ENCODE peak calls at places on chromosomes 2 and 18, in five cellular contexts. M is adrenal gland, N is thyroid gland, K is ovary, H is spleen. G is an unnamed sample.
A peak's percentile ranks its signal among the peaks of the same experiment; 100 is the strongest.

GRCh38 chr2:149920389-149920788 is 332.8 kb upstream of the MMADHC start:
- DNase-seq in M (no peak), N (no peak), K (no peak), H (no peak), G (no peak)

GRCh38 chr2:219537657-219538487 is 5.7 kb downstream of the CHPF start:
- DNase-seq in M (no peak), N (no peak), K (no peak), H (no peak), G (no peak)

GRCh38 chr2:222399038-222399783 is 25.1 kb upstream of the SGPP2 start:
- DNase-seq in M (no peak), N (no peak), K (no peak), H (no peak), G (no peak)

GRCh38 chr2:42073739-42074138 is 25.9 kb downstream of the PKDCC start:
- DNase-seq in M (no peak), N (no peak), K (no peak), H (no peak), G (no peak)

GRCh38 chr2:17754773-17755425 is 961 bp downstream of the GEN1 start:
- DNase-seq in M (no peak), N (no peak), K (no peak), H (no peak), G (no peak)

GRCh38 chr2:15094161-15094560 is 461.6 kb downstream of the LRATD1 start:
- DNase-seq in M (no peak), N (no peak), K (no peak), H (no peak), G (no peak)

GRCh38 chr2:54499666-54500065 is 43.5 kb downstream of the SPTBN1 start:
- DNase-seq in M (no peak), N (no peak), K (no peak), H (no peak), G (no peak)

GRCh38 chr2:168120310-168120709 is 127.1 kb downstream of the STK39 start:
- DNase-seq in M (no peak), N (no peak), K (no peak), H (no peak), G (no peak)

GRCh38 chr2:69021727-69022126 is 8.7 kb downstream of the ANTXR1 start:
- DNase-seq in M (no peak), N (no peak), K (no peak), H (no peak), G (no peak)

GRCh38 chr2:205889073-205889472 is 196.9 kb downstream of the INO80D start:
- DNase-seq in M (no peak), N (no peak), K (no peak), H (no peak), G (no peak)

GRCh38 chr18:24033644-24034412 is 19.3 kb downstream of the TTC39C start:
- DNase-seq in M (no peak), N (no peak), K (no peak), H (no peak), G (no peak)

GRCh38 chr18:24176727-24177416 is 38.0 kb downstream of the CABYR start:
- DNase-seq in M (peak; percentile 79), N (peak; percentile 50), K (peak; percentile 48), H (peak; percentile 84), G (no peak)

GRCh38 chr2:237465515-237466227 is 21.4 kb upstream of the MLPH start:
- DNase-seq in M (no peak), N (no peak), K (no peak), H (no peak), G (peak; percentile 62)

GRCh38 chr2:183998041-183998796 is 600.1 kb upstream of the ZNF804A start:
- DNase-seq in M (no peak), N (no peak), K (no peak), H (no peak), G (no peak)

GRCh38 chr2:183998797-183999190 is 599.5 kb upstream of the ZNF804A start:
- DNase-seq in M (no peak), N (peak; percentile 17), K (no peak), H (no peak), G (no peak)

GRCh38 chr2:183995632-183996031 is 602.7 kb upstream of the ZNF804A start:
- DNase-seq in M (no peak), N (peak; percentile 33), K (no peak), H (no peak), G (no peak)

GRCh38 chr2:183993052-183993451 is 605.3 kb upstream of the ZNF804A start:
- DNase-seq in M (no peak), N (peak; percentile 73), K (no peak), H (no peak), G (no peak)

DNA sequence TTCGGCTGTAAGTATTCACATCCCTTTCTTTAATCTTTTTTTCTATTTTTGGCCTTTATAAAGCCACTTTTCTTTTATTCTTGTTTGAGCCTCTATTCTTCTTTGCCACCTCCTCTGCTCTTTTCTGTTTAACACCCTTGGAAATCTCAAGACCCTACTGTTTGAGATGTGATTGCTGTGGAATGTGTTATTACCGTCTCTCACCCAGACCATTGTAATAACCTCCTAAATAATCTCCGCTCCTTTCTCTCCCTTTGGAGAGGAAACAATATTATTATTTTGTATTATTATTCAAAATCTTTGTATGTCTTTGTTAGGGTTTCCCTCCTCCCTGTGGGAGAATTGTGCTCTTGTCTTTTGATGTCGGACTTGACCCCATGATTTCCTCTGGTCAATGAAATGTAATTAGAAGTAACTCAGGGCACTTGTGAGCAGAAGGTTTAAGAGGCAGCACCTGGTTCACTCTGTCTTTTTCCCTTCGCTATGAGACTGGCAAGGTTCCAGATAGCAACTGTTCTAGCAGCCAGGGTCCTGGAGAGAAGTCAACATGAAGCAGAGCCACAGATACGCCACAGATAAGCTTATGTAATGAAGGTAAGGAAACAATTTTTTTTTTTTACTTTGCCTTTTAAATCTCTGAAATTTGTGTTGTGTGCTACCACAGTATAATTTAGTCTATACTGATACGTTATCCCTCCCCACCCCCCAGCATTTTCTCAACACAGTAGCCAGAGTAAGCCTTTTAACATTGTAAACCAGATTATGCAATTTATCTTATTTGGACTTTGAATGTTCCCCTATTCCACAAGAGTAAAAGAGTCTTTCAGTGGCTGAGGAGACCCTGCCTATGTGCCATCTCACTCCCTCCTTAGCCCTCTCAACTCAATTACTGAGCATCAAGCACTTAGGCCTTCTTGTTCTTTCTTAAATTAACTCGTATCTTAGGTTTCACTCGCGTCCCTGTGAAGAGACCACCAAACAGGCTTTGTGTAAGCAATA is 601.2 kb upstream of the ZNF804A start:
- DNase-seq in M (no peak), N (peak; percentile 57), K (no peak), H (no peak), G (no peak)
- H3K4me3 ChIP-seq in M (no peak overlapping the region), N (no peak overlapping the region), K (no peak overlapping the region), H (no peak overlapping the region), G (no peak overlapping the region)

DNA sequence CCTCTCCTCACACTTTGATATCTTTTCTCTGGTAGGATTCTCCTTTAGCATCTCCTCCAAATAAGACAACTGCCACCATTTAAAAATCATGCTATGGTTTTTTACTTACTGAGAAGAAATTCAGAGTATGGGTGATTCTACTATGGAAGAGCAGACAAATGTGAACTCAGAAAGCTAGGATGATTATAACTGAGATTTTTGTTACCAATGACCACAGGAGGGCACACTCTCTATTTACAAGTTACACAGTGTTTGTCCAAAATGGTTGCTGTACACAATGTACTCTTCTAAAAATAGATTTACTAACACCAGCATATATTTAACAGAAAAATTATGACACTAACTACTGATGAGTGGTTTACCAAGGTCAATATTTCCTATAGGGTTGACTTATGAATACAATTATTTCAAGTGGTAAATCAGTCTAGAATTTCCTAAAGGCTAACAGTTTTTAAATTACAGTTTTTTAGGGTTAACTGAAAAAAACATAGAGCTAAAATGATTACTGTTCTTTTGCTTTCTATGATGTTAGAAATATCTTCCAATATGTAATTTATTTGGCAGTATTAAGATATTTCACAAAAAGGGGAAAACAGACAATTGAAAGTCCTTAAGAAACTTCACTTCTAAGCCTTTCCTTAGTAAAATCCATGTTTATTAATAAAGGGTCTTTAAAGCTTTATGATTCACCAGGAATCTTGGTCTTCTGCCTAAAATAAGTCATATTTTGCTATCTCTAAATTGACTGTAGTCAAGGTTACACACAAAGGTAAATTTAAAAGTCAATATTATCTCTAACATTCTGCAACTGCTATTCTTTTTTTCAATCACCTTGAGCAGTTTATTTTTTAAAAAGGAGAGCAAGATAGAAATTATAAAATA is 57.2 kb downstream of the MAP4K3 start:
- DNase-seq in M (no peak), N (no peak), K (no peak), H (no peak), G (no peak)
- TF ChIP-seq CTCF in M (peak; percentile 66), N (peak; percentile 38), K (peak; percentile 51), H (no peak), G (peak; percentile 46)

GRCh38 chr2:113780472-113780871 is 24.0 kb upstream of the SLC35F5 start:
- DNase-seq in M (no peak), N (no peak), K (no peak), H (no peak), G (no peak)

GRCh38 chr2:113784823-113785744 is 28.6 kb upstream of the SLC35F5 start:
- DNase-seq in M (peak; percentile 67), N (no peak), K (no peak), H (no peak), G (no peak)
- H3K27ac ChIP-seq in M (peak overlapping the region; percentile 82), N (no peak overlapping the region), K (no peak overlapping the region), H (no peak overlapping the region), G (no peak overlapping the region)

GRCh38 chr2:153068915-153069314 is 350.5 kb downstream of the ARL6IP6 start:
- DNase-seq in M (no peak), N (no peak), K (no peak), H (no peak), G (no peak)

GRCh38 chr2:153071090-153071489 is 352.7 kb downstream of the ARL6IP6 start:
- DNase-seq in M (no peak), N (no peak), K (no peak), H (no peak), G (no peak)

GRCh38 chr2:153072077-153072476 is 353.7 kb downstream of the ARL6IP6 start:
- DNase-seq in M (no peak), N (no peak), K (no peak), H (no peak), G (no peak)

GRCh38 chr2:153068067-153068466 is 349.6 kb downstream of the ARL6IP6 start:
- DNase-seq in M (no peak), N (no peak), K (no peak), H (no peak), G (no peak)
- H3K4me3 ChIP-seq in M (no peak overlapping the region), N (no peak overlapping the region), K (no peak overlapping the region), H (no peak overlapping the region), G (no peak overlapping the region)

GRCh38 chr2:128228894-128229293 is 89.8 kb downstream of the HS6ST1 start:
- DNase-seq in M (no peak), N (no peak), K (no peak), H (no peak), G (no peak)
- TF ChIP-seq CTCF in M (no peak), N (no peak), K (no peak), H (no peak), G (no peak)

GRCh38 chr2:105325389-105325963 is 4.1 kb downstream of the TGFBRAP1 start:
- DNase-seq in M (no peak), N (no peak), K (no peak), H (no peak), G (no peak)
- H3K27ac ChIP-seq in M (peak overlapping the region; percentile 25), N (no peak overlapping the region), K (no peak overlapping the region), H (peak overlapping the region; percentile 46), G (no peak overlapping the region)

G was measured in coronary artery.